ENCODE peak calls at places on chromosomes 16 and 17, in five cellular contexts. K is stomach, U is sigmoid colon, Z is HepG2, S is HCT116. B is an unnamed sample. For H3K9me3, the result is how much of the 10 kb centered on the place peaks cover.

GRCh38 chr17:78044280-78044835 is 84.2 kb downstream of the TMC6 start:
- DNase-seq in K (no peak), U (no peak), Z (no peak), S (peak), B (no peak)

GRCh38 chr16:19114359-19115147 is 789 bp downstream of the ITPRIPL2 start:
- DNase-seq in S (no peak), U (peak), Z (no peak), K (peak), B (peak)

GRCh38 chr17:13503526-13503925 is 98.2 kb downstream of the HS3ST3A1 start:
- DNase-seq in U (no peak), K (no peak), S (no peak), Z (no peak), B (no peak)

GRCh38 chr17:8162232-8162996 is at the start of gene VAMP2:
- DNase-seq in K (peak), U (peak), S (no peak), Z (no peak), B (peak)

GRCh38 chr17:78697122-78697845 is 84.8 kb downstream of the CYTH1 start:
- DNase-seq in Z (no peak), K (no peak), U (no peak), S (no peak), B (no peak)

GRCh38 chr16:80989801-80990200 is 16.9 kb downstream of the CMC2 start:
- DNase-seq in Z (no peak), S (no peak), K (no peak), U (no peak), B (no peak)

GRCh38 chr16:52114414-52114813 is 432.5 kb downstream of the TOX3 start:
- DNase-seq in U (no peak), S (no peak), K (no peak), Z (no peak), B (no peak)

GRCh38 chr17:75183999-75184884 is 1.5 kb upstream of the SUMO2 start:
- DNase-seq in Z (no peak), U (peak), K (no peak), S (no peak), B (no peak)

GRCh38 chr17:75626496-75627038 is 6.7 kb upstream of the SMIM5 start:
- DNase-seq in K (no peak), S (no peak), Z (no peak), U (no peak), B (no peak)

GRCh38 chr17:61335845-61336655 is 63.6 kb upstream of the TBX2 start:
- DNase-seq in K (peak), U (no peak), S (no peak), Z (peak), B (no peak)

GRCh38 chr17:82200743-82201497 is 11.7 kb downstream of the CCDC57 start:
- DNase-seq in U (no peak), S (no peak), K (no peak), Z (no peak), B (no peak)

GRCh38 chr17:43014946-43015519 is 7.2 kb downstream of the VAT1 start:
- DNase-seq in S (no peak), U (no peak), Z (no peak), K (no peak), B (no peak)

GRCh38 chr17:43018008-43018853 is 4.0 kb downstream of the VAT1 start:
- DNase-seq in K (no peak), S (no peak), U (no peak), Z (no peak), B (no peak)

GRCh38 chr17:43014020-43014615 is 7.5 kb downstream of the IFI35 start:
- DNase-seq in Z (no peak), S (no peak), K (no peak), U (peak), B (no peak)

GRCh38 chr17:43015579-43015978 is 6.6 kb downstream of the VAT1 start:
- DNase-seq in U (peak), Z (no peak), S (no peak), K (no peak), B (no peak)

DNA sequence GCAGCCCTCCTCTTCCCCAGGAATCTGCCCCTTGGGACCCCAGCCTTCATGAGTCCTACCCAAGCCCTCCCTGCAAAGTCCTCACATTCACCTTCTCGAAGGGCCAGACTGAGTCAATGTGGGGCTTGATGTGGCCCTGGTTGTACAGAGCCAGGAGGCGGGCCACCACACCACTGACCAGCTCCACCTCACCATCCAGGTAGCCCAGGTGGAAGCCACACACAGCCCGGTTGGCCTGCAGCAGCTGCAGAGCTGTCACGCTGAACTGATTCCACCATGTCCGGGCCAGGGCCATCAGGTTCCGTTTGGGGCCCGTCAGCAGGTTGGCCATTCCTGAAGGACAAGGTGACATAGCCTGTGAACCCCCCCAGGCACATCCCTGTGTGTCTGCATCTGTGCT is 6.0 kb downstream of the VAT1 start:
- DNase-seq in U (no peak), K (no peak), Z (no peak), S (no peak), B (no peak)
- TF ChIP-seq POLR2AphosphoS5 in U (no peak), K (no peak), Z (peak), S (peak), B (no peak)

DNA sequence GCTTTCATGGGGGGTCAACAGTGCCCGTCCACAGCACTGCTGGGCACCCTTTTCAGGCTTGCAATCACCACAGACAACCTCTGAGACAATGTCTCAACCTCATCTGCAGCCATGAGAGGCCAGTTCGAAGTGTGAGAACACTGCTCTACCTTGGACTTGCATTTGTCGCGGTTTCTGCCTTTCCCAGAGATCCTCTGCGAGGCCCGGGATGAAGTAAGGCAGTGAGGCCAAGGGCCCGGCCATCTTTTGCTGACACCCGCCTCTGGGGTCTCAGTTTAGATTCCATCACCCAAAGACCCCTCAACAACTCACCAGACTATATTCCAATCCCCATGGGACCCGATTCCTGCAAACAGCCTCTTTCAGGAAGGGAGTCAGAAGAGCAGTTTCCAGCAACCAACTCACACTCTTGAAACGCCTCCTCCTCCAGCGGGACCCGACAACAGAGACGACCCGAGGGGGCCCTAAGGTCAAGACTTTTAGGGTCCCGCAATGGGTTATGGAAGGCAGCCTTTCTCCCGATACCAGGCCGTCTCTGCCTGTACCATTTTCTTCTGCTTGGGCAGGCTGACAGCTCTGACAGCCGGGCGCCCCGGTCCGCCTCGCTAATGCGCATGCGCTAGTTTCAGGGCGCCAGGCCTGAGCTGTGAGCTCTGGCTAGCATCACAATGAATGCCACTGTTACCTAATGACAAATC is 576.0 kb downstream of the KCNJ18 start:
- DNase-seq in U (no peak), Z (no peak), K (peak), S (no peak), B (no peak)
- H3K9me3 ChIP-seq in U (under half), Z (under half), K (under half), S (under half), B (under half)

GRCh38 chr16:31874354-31875111 is 926 bp downstream of the ZNF267 start:
- DNase-seq in U (no peak), Z (peak), S (no peak), K (no peak), B (no peak)

GRCh38 chr16:31877876-31878642 is 4.5 kb downstream of the ZNF267 start:
- DNase-seq in U (no peak), K (no peak), S (no peak), Z (no peak), B (no peak)

GRCh38 chr16:31873556-31874353 is at the start of gene ZNF267:
- DNase-seq in S (peak), K (peak), U (peak), Z (peak), B (peak)

GRCh38 chr16:31876955-31877828 is 3.6 kb downstream of the ZNF267 start:
- DNase-seq in K (no peak), Z (peak), S (no peak), U (no peak), B (no peak)

DNA sequence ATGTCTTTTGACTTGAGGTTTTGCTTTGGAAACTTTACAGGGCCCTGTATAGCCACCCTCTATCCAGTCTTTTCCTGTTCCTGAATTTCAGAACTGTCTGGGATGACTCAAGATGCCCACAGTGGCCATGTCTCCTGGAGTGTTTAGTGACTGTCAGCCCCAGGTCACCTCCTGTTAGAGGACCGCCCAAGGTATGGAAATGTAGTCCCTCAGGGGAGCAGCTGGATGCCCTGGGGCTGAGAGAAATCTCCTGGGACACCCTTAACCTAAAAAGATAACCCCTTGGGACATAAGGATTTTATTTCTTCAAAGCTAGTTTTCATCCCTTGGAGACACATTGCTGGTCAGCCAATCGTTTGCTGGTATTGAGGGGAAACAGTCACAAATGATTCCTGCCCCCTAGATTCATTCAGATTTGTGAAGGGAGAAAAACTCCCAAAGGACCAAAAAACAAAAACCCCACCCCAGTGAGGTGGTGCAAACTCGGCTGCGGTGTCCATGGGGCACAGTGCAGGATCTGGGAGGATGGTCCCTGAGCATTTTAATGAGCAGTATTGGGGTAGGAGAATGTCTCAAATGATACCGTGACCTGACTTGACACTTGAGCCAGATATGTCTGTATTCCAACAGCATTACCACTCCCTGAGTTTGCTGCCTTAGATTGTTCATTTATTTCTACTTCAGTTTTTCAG is 1.7 kb downstream of the ZNF267 start:
- DNase-seq in U (no peak), S (no peak), Z (no peak), K (no peak), B (no peak)
- TF ChIP-seq POLR2AphosphoS5 in U (no peak), S (no peak), Z (no peak), K (no peak), B (no peak)

GRCh38 chr16:35792516-35793285 is 2333.3 kb downstream of the TP53TG3F start:
- DNase-seq in U (no peak), Z (no peak), S (no peak), K (no peak), B (no peak)

GRCh38 chr16:35788381-35788780 is 2329.0 kb downstream of the TP53TG3F start:
- DNase-seq in Z (no peak), S (no peak), U (no peak), K (no peak), B (no peak)
- H3K9me3 ChIP-seq in Z (half or more), S (under half), U (under half), K (under half), B (under half)

GRCh38 chr17:47937915-47938314 is 3.5 kb upstream of the PNPO start:
- DNase-seq in S (no peak), Z (no peak), U (no peak), K (no peak), B (no peak)

GRCh38 chr17:47929218-47930000 is 12.0 kb upstream of the PNPO start:
- DNase-seq in K (no peak), Z (no peak), S (no peak), U (peak), B (no peak)

GRCh38 chr17:47935961-47936360 is 5.4 kb upstream of the PNPO start:
- DNase-seq in U (no peak), S (peak), Z (no peak), K (no peak), B (no peak)

GRCh38 chr17:47931848-47932247 is 9.5 kb upstream of the PNPO start:
- DNase-seq in Z (peak), K (no peak), U (no peak), S (no peak), B (no peak)

GRCh38 chr17:47934856-47935255 is 6.5 kb upstream of the PNPO start:
- DNase-seq in K (no peak), S (no peak), U (no peak), Z (no peak), B (no peak)
- TF ChIP-seq POLR2AphosphoS5 in K (no peak), S (no peak), U (no peak), Z (no peak), B (no peak)

DNA sequence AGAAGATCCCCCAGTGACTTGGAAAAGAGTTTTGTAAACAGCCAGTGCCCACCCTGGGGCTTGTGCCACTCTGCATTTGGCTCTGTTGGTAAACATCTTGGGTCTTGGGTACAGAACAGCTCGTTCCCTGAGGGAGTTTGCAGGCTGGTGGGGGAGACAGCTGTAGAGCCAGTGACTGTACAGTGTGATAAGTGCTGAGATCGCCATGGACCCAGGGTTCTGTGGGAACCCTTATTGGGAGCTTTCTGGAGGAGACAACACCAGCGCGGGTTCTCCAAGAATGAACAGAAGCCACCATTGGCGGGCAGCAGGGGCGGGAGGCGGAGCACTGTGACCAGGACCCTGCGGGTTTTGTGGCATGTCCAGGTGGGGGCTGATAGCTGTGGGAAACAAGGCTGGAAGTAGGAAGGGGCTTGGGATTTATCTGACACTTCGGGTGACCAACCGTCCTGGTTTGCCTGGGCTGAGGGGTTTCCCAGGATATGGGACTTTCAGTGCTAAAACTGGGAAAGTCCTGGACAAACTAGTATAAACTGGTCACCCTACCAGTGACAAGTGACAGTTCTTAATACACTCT is 2.9 kb downstream of the CLEC16A start:
- DNase-seq in U (no peak), K (no peak), S (no peak), Z (no peak), B (no peak)
- H3K9me3 ChIP-seq in U (under half), K (under half), S (under half), Z (under half), B (under half)

B was measured in breast epithelium.